ENCODE peak calls at places on chromosome 2, in five cellular contexts. One of them, this sample, is unnamed.

GRCh38 chr2:69693472-69694450 is 48.2 kb upstream of the ANXA4 start:
- DNase-seq in neural progenitor cell: no peak
- DNase-seq in heart left ventricle: no peak
- DNase-seq in mesenchymal stem cell: no peak
- DNase-seq in tibial artery: no peak
- DNase-seq in this sample: no peak

GRCh38 chr2:119366161-119366648 is 429 bp downstream of the C2orf76 start:
- DNase-seq in neural progenitor cell: no peak
- DNase-seq in heart left ventricle: no peak
- DNase-seq in mesenchymal stem cell: peak; percentile 66
- DNase-seq in tibial artery: no peak
- DNase-seq in this sample: no peak

GRCh38 chr2:118903029-118903351 is 39.0 kb upstream of the MARCO start:
- DNase-seq in neural progenitor cell: no peak
- DNase-seq in heart left ventricle: no peak
- DNase-seq in mesenchymal stem cell: no peak
- DNase-seq in tibial artery: no peak
- DNase-seq in this sample: no peak

GRCh38 chr2:10686176-10686575 is 3.6 kb downstream of the NOL10 start:
- DNase-seq in neural progenitor cell: no peak
- DNase-seq in heart left ventricle: no peak
- DNase-seq in mesenchymal stem cell: no peak
- DNase-seq in tibial artery: no peak
- DNase-seq in this sample: no peak

GRCh38 chr2:121858847-121859246 is 103.4 kb downstream of the TSN start:
- DNase-seq in neural progenitor cell: no peak
- DNase-seq in heart left ventricle: no peak
- DNase-seq in mesenchymal stem cell: no peak
- DNase-seq in tibial artery: no peak
- DNase-seq in this sample: no peak

GRCh38 chr2:238589591-238590460 is 163.1 kb downstream of the ASB1 start:
- DNase-seq in neural progenitor cell: no peak
- DNase-seq in heart left ventricle: no peak
- DNase-seq in mesenchymal stem cell: no peak
- DNase-seq in tibial artery: peak; percentile 60
- DNase-seq in this sample: no peak

GRCh38 chr2:196849895-196850294 is 40.7 kb upstream of the C2orf66 start:
- DNase-seq in neural progenitor cell: peak; percentile 11
- DNase-seq in heart left ventricle: no peak
- DNase-seq in mesenchymal stem cell: peak; percentile 19
- DNase-seq in tibial artery: no peak
- DNase-seq in this sample: no peak

GRCh38 chr2:165634855-165635254 is 159.2 kb downstream of the GALNT3 start:
- DNase-seq in neural progenitor cell: peak; percentile 84
- DNase-seq in heart left ventricle: peak; percentile 48
- DNase-seq in mesenchymal stem cell: peak; percentile 61
- DNase-seq in tibial artery: no peak
- DNase-seq in this sample: no peak

GRCh38 chr2:3127279-3127690 is 250.3 kb downstream of the EIPR1 start:
- DNase-seq in neural progenitor cell: no peak
- DNase-seq in heart left ventricle: no peak
- DNase-seq in mesenchymal stem cell: peak; percentile 1
- DNase-seq in tibial artery: peak; percentile 41
- DNase-seq in this sample: no peak

GRCh38 chr2:223076573-223076972 is 24.6 kb downstream of the KCNE4 start:
- DNase-seq in neural progenitor cell: no peak
- DNase-seq in heart left ventricle: no peak
- DNase-seq in mesenchymal stem cell: peak; percentile 71
- DNase-seq in tibial artery: no peak
- DNase-seq in this sample: no peak

GRCh38 chr2:42792583-42793313 is at the start of gene HAAO:
- DNase-seq in neural progenitor cell: peak; percentile 81
- DNase-seq in heart left ventricle: peak; percentile 65
- DNase-seq in mesenchymal stem cell: peak; percentile 52
- DNase-seq in tibial artery: peak; percentile 82
- DNase-seq in this sample: no peak

GRCh38 chr2:113965644-113966043 is 75.8 kb downstream of the ACTR3 start:
- DNase-seq in neural progenitor cell: peak; percentile 62
- DNase-seq in heart left ventricle: no peak
- DNase-seq in mesenchymal stem cell: peak; percentile 50
- DNase-seq in tibial artery: no peak
- DNase-seq in this sample: no peak

GRCh38 chr2:22734373-22735045 is 650.5 kb upstream of the KLHL29 start:
- DNase-seq in neural progenitor cell: no peak
- DNase-seq in heart left ventricle: no peak
- DNase-seq in mesenchymal stem cell: no peak
- DNase-seq in tibial artery: no peak
- DNase-seq in this sample: no peak

GRCh38 chr2:228474466-228474865 is 293.0 kb upstream of the SPHKAP start:
- DNase-seq in neural progenitor cell: no peak
- DNase-seq in heart left ventricle: no peak
- DNase-seq in mesenchymal stem cell: no peak
- DNase-seq in tibial artery: no peak
- DNase-seq in this sample: no peak

GRCh38 chr2:220165401-220165800 is 538.0 kb downstream of the SLC4A3 start:
- DNase-seq in neural progenitor cell: peak; percentile 36
- DNase-seq in heart left ventricle: no peak
- DNase-seq in mesenchymal stem cell: no peak
- DNase-seq in tibial artery: no peak
- DNase-seq in this sample: no peak

GRCh38 chr2:66813976-66814375 is 379.1 kb downstream of the MEIS1 start:
- DNase-seq in neural progenitor cell: no peak
- DNase-seq in heart left ventricle: no peak
- DNase-seq in mesenchymal stem cell: peak; percentile 23
- DNase-seq in tibial artery: no peak
- DNase-seq in this sample: no peak

GRCh38 chr2:118102433-118103082 is 14.3 kb downstream of the INSIG2 start:
- DNase-seq in neural progenitor cell: no peak
- DNase-seq in heart left ventricle: no peak
- DNase-seq in mesenchymal stem cell: no peak
- DNase-seq in tibial artery: no peak
- DNase-seq in this sample: no peak

GRCh38 chr2:24360050-24360962 is at the start of gene ITSN2:
- DNase-seq in neural progenitor cell: peak; percentile 91
- DNase-seq in heart left ventricle: peak; percentile 86
- DNase-seq in mesenchymal stem cell: peak; percentile 76
- DNase-seq in tibial artery: peak; percentile 87
- DNase-seq in this sample: peak; percentile 24

GRCh38 chr2:238484522-238485452 is 58.1 kb downstream of the ASB1 start:
- DNase-seq in neural progenitor cell: no peak
- DNase-seq in heart left ventricle: no peak
- DNase-seq in mesenchymal stem cell: no peak
- DNase-seq in tibial artery: no peak
- DNase-seq in this sample: no peak

GRCh38 chr2:172102159-172102857 is 392 bp downstream of the DLX2 start:
- DNase-seq in neural progenitor cell: no peak
- DNase-seq in heart left ventricle: no peak
- DNase-seq in mesenchymal stem cell: peak; percentile 59
- DNase-seq in tibial artery: no peak
- DNase-seq in this sample: no peak

GRCh38 chr2:18373664-18374063 is 186.8 kb downstream of the RDH14 start:
- DNase-seq in neural progenitor cell: no peak
- DNase-seq in heart left ventricle: no peak
- DNase-seq in mesenchymal stem cell: no peak
- DNase-seq in tibial artery: no peak
- DNase-seq in this sample: no peak

GRCh38 chr2:219369447-219369861 is 18.3 kb downstream of the DNPEP start:
- DNase-seq in neural progenitor cell: no peak
- DNase-seq in heart left ventricle: peak; percentile 59
- DNase-seq in mesenchymal stem cell: peak; percentile 81
- DNase-seq in tibial artery: peak; percentile 78
- DNase-seq in this sample: no peak

GRCh38 chr2:113273031-113273551 is 5.6 kb downstream of the PAX8 start:
- DNase-seq in neural progenitor cell: peak; percentile 82
- DNase-seq in heart left ventricle: no peak
- DNase-seq in mesenchymal stem cell: peak; percentile 63
- DNase-seq in tibial artery: no peak
- DNase-seq in this sample: no peak

GRCh38 chr2:73944714-73945113 is 18.0 kb downstream of the DGUOK start:
- DNase-seq in neural progenitor cell: no peak
- DNase-seq in heart left ventricle: no peak
- DNase-seq in mesenchymal stem cell: no peak
- DNase-seq in tibial artery: no peak
- DNase-seq in this sample: no peak

GRCh38 chr2:145012214-145012670 is 492.3 kb upstream of the ZEB2 start:
- DNase-seq in neural progenitor cell: peak; percentile 9
- DNase-seq in heart left ventricle: no peak
- DNase-seq in mesenchymal stem cell: peak; percentile 38
- DNase-seq in tibial artery: no peak
- DNase-seq in this sample: no peak

DNA sequence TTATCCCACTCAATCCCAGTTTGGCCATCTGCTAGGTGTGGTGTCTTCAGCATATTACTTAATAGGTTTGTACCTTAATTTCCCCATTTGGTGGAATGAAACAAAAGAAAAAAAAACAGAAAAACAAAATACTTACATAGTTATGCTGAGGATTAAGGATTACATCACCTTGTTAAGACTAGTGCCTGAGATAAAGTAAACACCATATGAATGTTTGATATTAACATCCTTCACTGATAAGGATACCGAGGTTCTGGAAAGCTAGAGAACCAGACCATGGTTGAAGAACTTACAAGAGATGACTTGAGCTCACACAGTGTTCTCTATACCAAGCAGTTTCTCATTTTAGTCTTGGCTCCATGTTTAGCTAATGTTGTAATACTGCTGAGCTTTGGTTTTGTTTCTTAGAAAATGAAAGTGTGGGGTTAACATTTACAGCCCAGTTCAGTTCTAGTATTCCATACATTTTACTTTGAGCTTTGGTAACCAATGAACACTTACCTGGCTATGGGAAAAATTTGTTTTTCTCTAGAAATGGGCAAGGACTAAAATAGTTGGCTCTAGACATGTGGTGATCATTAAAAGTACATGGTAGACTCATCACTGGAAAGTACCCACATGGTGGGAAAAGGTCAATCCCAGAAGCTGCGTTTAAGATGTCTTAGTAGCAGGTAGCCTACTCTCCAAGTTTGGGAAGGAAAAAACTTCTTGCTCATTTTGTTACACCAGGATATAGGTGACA is 5.8 kb upstream of the GPD2 start:
- DNase-seq in neural progenitor cell: no peak
- DNase-seq in heart left ventricle: no peak
- DNase-seq in mesenchymal stem cell: peak; percentile 25
- DNase-seq in tibial artery: no peak
- DNase-seq in this sample: no peak
- H3K9me3 ChIP-seq in neural progenitor cell: no peaks in the 10 kb centered on the region
- H3K9me3 ChIP-seq in heart left ventricle: no peaks in the 10 kb centered on the region
- H3K9me3 ChIP-seq in mesenchymal stem cell: no peaks in the 10 kb centered on the region
- H3K9me3 ChIP-seq in tibial artery: no peaks in the 10 kb centered on the region
- H3K9me3 ChIP-seq in this sample: no peaks in the 10 kb centered on the region

GRCh38 chr2:127407661-127408003 is 10.6 kb upstream of the PROC start:
- DNase-seq in neural progenitor cell: no peak
- DNase-seq in heart left ventricle: no peak
- DNase-seq in mesenchymal stem cell: no peak
- DNase-seq in tibial artery: no peak
- DNase-seq in this sample: no peak

GRCh38 chr2:127406454-127406853 is 11.8 kb upstream of the PROC start:
- DNase-seq in neural progenitor cell: no peak
- DNase-seq in heart left ventricle: no peak
- DNase-seq in mesenchymal stem cell: peak; percentile 34
- DNase-seq in tibial artery: no peak
- DNase-seq in this sample: no peak

GRCh38 chr2:127408807-127409099 is 9.5 kb upstream of the PROC start:
- DNase-seq in neural progenitor cell: peak; percentile 42
- DNase-seq in heart left ventricle: no peak
- DNase-seq in mesenchymal stem cell: no peak
- DNase-seq in tibial artery: no peak
- DNase-seq in this sample: no peak

GRCh38 chr2:127408004-127408806 is 10.0 kb upstream of the PROC start:
- DNase-seq in neural progenitor cell: peak; percentile 93
- DNase-seq in heart left ventricle: peak; percentile 93
- DNase-seq in mesenchymal stem cell: peak; percentile 91
- DNase-seq in tibial artery: peak; percentile 96
- DNase-seq in this sample: peak; percentile 68

GRCh38 chr2:127407091-127407490 is 11.1 kb upstream of the PROC start:
- DNase-seq in neural progenitor cell: no peak
- DNase-seq in heart left ventricle: no peak
- DNase-seq in mesenchymal stem cell: no peak
- DNase-seq in tibial artery: no peak
- DNase-seq in this sample: no peak
- H3K4me3 ChIP-seq in neural progenitor cell: no peak overlapping the region
- H3K4me3 ChIP-seq in heart left ventricle: no peak overlapping the region
- H3K4me3 ChIP-seq in mesenchymal stem cell: no peak overlapping the region
- H3K4me3 ChIP-seq in tibial artery: no peak overlapping the region
- H3K4me3 ChIP-seq in this sample: no peak overlapping the region

DNA sequence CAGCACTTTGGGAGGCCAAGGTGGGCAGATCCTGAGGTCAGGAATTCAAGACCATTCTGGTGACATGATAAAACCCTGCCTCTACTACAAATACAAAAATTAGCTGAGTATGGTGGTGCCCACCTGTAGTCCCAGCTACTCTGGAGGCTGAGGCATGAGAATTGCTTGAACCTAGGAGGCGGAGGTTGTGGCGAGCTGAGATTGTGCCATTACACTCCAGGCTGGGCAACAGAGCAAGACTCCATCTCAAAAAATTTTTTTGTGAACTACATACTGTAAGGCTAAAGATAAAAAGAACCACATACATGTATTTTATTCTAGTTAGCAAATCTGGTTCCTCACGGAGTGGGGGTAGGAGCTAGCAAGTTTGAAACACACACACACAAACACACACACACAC is 45.1 kb downstream of the RAB10 start:
- DNase-seq in neural progenitor cell: no peak
- DNase-seq in heart left ventricle: no peak
- DNase-seq in mesenchymal stem cell: no peak
- DNase-seq in tibial artery: no peak
- DNase-seq in this sample: no peak
- H3K9me3 ChIP-seq in neural progenitor cell: peaks cover 17% of the 10 kb centered on the region
- H3K9me3 ChIP-seq in heart left ventricle: no peaks in the 10 kb centered on the region
- H3K9me3 ChIP-seq in mesenchymal stem cell: peaks cover 11% of the 10 kb centered on the region
- H3K9me3 ChIP-seq in tibial artery: no peaks in the 10 kb centered on the region
- H3K9me3 ChIP-seq in this sample: no peaks in the 10 kb centered on the region

GRCh38 chr2:160666677-160667061 is 173.1 kb upstream of the RBMS1 start:
- DNase-seq in neural progenitor cell: no peak
- DNase-seq in heart left ventricle: no peak
- DNase-seq in mesenchymal stem cell: no peak
- DNase-seq in tibial artery: no peak
- DNase-seq in this sample: no peak
- H3K4me3 ChIP-seq in neural progenitor cell: no peak overlapping the region
- H3K4me3 ChIP-seq in heart left ventricle: no peak overlapping the region
- H3K4me3 ChIP-seq in mesenchymal stem cell: no peak overlapping the region
- H3K4me3 ChIP-seq in tibial artery: no peak overlapping the region
- H3K4me3 ChIP-seq in this sample: peak overlapping the region; percentile 46

This sample was measured in thoracic aorta.